ENCODE peak calls at places on chromosomes 12 and 14, in seven cellular contexts. X is A549, A is IMR-90, Y is K562, V is H1, B is GM12878, J is HepG2. Z is an unnamed sample.

GRCh38 chr12:117134059-117134458 is 34.8 kb upstream of the TESC start:
- DNase-seq in X (no peak), A (no peak), Y (no peak), V (no peak), B (no peak), J (no peak), Z (no peak)

GRCh38 chr14:100168515-100168914 is 9.1 kb upstream of the DEGS2 start:
- DNase-seq in X (no peak), A (no peak), Y (peak; percentile 50), V (no peak), B (no peak), J (no peak), Z (no peak)

GRCh38 chr14:102805454-102805891 is 28.2 kb downstream of the TRAF3 start:
- DNase-seq in X (no peak), A (peak; percentile 70), Y (peak; percentile 49), V (no peak), B (no peak), J (no peak), Z (no peak)

GRCh38 chr14:75697371-75697770 is 36.3 kb downstream of the TTLL5 start:
- DNase-seq in X (no peak), A (no peak), Y (no peak), V (no peak), B (no peak), J (no peak), Z (no peak)

GRCh38 chr12:49627752-49628360 is 4.5 kb downstream of the PRPF40B start:
- DNase-seq in X (no peak), A (peak; percentile 49), Y (no peak), V (no peak), B (no peak), J (no peak), Z (no peak)

GRCh38 chr14:58639842-58640484 is 2.2 kb downstream of the DACT1 start:
- DNase-seq in X (peak; percentile 47), A (peak; percentile 86), Y (peak; percentile 17), V (no peak), B (peak; percentile 36), J (peak; percentile 15), Z (peak; percentile 78)

GRCh38 chr12:107622005-107622404 is 63.6 kb upstream of the PWP1 start:
- DNase-seq in X (no peak), A (peak; percentile 3), Y (peak; percentile 65), V (peak; percentile 80), B (no peak), J (peak; percentile 9), Z (peak; percentile 60)

GRCh38 chr12:89574736-89575208 is 48.9 kb upstream of the POC1B start:
- DNase-seq in X (no peak), A (peak; percentile 75), Y (peak; percentile 89), V (no peak), B (no peak), J (peak; percentile 2), Z (no peak)

DNA sequence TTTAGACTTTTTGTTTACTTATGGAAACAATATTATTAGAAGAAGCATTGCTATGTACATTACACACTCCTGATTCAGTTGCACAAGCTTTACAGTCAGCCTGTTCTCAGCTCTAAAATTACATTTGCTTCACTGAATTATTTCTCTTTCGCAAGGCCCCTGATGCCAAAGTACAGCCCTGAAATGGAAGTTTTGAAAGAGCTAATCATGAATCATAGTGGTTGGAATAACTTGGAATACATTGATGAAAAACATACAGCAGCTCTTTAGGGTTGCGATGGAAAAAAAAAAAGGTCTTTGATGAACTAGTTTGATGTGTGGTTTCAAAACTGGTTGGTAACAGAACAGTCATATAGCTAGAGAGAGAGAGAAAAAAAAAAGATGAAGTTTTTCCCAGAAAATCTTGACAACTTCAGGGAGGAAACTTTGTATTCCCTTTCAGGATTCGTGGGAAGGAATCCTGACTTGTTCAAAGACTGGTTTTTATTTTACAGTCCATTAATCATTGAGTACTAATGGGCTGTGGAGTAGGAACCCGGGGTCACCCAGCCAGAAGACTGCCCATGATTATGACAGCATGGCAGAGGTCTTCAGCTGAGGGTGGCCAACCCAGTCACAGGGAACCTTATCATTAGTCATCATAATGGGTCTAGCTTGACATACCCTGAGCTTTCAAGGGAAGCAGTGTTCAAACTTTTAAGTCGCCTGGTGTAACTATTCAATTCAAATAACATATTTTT is 460.1 kb downstream of the NAV3 start:
- DNase-seq in X (no peak), A (peak; percentile 84), Y (no peak), V (no peak), B (no peak), J (peak; percentile 12), Z (no peak)
- TF ChIP-seq RFX5 in X (no peak), A (no peak), Y (no peak), V (no peak), B (no peak), J (no peak), Z (no peak)

DNA sequence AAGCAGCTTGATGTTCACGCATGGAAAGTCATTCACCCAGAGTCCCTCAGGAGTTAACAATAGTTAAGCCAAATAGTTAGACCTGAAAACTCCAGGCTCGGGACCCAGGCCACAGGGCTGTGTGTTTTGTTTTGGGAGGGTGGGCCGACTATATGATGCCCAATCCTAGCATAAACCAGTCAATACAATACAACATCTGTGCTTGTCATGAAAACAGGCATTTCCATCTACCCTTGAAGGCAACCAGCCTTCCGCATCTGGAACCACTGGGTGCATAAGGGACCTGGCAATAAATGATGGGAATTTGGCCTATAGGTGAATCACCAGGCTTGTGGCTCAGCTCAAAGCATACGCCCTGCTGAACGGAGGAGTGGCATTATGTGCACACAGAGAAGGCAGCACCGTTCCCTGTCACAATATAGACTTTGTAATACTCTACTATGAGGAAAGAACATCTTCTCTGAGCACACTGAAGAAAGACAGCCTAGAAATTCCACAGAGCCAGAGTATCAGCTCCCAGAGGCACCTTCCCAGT is 91.0 kb upstream of the FOXN3 start:
- DNase-seq in X (no peak), A (peak; percentile 68), Y (no peak), V (no peak), B (no peak), J (no peak), Z (no peak)
- TF ChIP-seq RFX5 in X (no peak), A (no peak), Y (no peak), V (no peak), B (no peak), J (no peak), Z (no peak)

DNA sequence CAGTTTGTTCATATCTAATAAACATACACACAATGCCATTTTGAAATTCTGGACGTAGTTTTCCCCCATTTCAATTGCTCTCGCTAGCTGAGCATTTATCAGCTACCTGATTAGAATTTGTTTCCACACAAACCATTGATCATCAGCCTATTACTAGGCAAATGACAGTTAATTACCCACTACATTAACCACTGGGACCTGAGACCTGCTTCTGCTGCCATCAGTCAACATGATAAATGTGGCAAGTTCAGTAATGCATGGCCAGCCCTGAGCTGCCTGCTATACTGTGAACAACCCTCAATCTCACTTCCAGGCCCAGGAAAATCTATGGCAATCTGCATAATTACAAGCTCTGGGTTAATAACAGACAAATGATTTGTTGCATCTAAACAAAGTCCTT is 43.5 kb downstream of the LMO3 start:
- DNase-seq in X (no peak), A (no peak), Y (no peak), V (no peak), B (no peak), J (no peak), Z (no peak)
- TF ChIP-seq RFX5 in X (no peak), A (no peak), Y (no peak), V (no peak), B (no peak), J (no peak), Z (no peak)

DNA sequence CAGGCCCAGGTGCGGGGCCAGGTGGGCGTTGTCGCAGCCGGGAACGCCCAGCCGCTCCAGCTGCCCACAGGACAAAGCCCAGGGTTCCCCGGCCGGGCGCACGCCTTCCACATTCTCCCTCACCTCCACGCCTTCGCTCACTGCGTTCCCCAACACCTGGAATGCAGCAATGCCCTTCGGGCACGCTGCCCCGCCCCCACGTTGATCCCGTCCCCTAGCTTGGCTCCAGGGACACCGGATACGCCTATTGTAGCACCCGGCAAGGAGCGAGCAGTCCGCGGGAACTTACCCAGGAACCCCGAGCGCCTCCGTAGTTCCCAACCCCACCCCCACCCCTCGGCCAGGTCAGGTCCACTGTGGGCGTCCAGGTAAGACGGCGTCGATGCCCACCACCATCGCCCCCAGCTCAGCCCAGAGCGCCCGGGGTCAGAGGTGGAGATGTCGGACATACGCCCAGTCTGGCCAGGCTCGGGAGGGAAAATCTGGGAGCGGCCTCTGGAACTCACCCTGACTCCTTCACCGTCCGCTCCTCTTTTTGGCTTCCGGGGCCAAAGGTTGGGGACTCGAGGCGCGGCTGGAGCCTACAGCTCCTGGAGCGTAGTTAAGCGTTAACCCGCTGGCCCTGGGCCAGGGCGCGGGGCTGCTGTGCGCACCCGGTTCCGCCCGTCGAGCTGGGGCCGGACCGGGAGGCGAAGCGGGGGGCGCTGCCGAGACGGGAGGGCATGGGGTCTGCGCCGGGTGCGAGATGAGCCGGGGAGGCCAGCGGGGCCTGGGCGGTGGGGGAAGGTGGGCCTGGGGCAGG is 600 bp upstream of the CEP170B start:
- DNase-seq in X (peak; percentile 37), A (no peak), Y (peak; percentile 40), V (peak; percentile 86), B (no peak), J (peak; percentile 85), Z (no peak)
- TF ChIP-seq RFX5 in X (no peak), A (no peak), Y (no peak), V (no peak), B (no peak), J (no peak), Z (no peak)

GRCh38 chr12:18135086-18135485 is 45.1 kb upstream of the RERGL start:
- DNase-seq in X (no peak), A (no peak), Y (no peak), V (no peak), B (no peak), J (no peak), Z (no peak)

GRCh38 chr12:18139254-18139653 is 49.3 kb upstream of the RERGL start:
- DNase-seq in X (no peak), A (no peak), Y (no peak), V (no peak), B (no peak), J (no peak), Z (no peak)

GRCh38 chr12:18139989-18140596 is 50.1 kb upstream of the RERGL start:
- DNase-seq in X (no peak), A (peak; percentile 27), Y (peak; percentile 0), V (no peak), B (no peak), J (peak; percentile 4), Z (no peak)

GRCh38 chr12:18130855-18131254 is 40.9 kb upstream of the RERGL start:
- DNase-seq in X (no peak), A (no peak), Y (no peak), V (no peak), B (no peak), J (no peak), Z (no peak)

GRCh38 chr12:18135509-18135908 is 45.5 kb upstream of the RERGL start:
- DNase-seq in X (no peak), A (no peak), Y (no peak), V (no peak), B (no peak), J (no peak), Z (no peak)
- TF ChIP-seq RFX5 in X (no peak), A (no peak), Y (no peak), V (no peak), B (no peak), J (no peak), Z (no peak)